ENCODE peak calls at places on chromosomes 12 and 14, in four cellular contexts. W, X, H and T are unnamed samples.

GRCh38 chr12:62598846-62599245 is 132.2 kb downstream of the MON2 start:
- DNase-seq in X (no peak), W (no peak), H (no peak), T (no peak)

GRCh38 chr14:54676822-54677708 is 110.1 kb downstream of the SAMD4A start:
- DNase-seq in X (no peak), H (no peak), W (peak), T (no peak)

GRCh38 chr12:53193953-53194716 is 12.9 kb downstream of the ITGB7 start:
- DNase-seq in H (no peak), X (no peak), W (no peak), T (no peak)

GRCh38 chr12:117212563-117213190 is 22.4 kb upstream of the FBXO21 start:
- DNase-seq in X (peak), H (no peak), W (peak), T (peak)

GRCh38 chr14:28515571-28515970 is 251.0 kb upstream of the FOXG1 start:
- DNase-seq in W (no peak), X (no peak), H (no peak), T (no peak)

GRCh38 chr12:92419201-92419600 is 273.6 kb upstream of the BTG1 start:
- DNase-seq in W (no peak), X (no peak), H (no peak), T (no peak)

GRCh38 chr12:94304566-94305061 is 155.1 kb downstream of the CEP83 start:
- DNase-seq in W (no peak), X (no peak), H (no peak), T (no peak)

GRCh38 chr14:67421356-67422224 is 9.6 kb upstream of the PLEK2 start:
- DNase-seq in H (no peak), X (peak), W (no peak), T (no peak)

GRCh38 chr12:131164096-131164872 is 210.6 kb downstream of the ADGRD1 start:
- DNase-seq in H (no peak), X (peak), W (no peak), T (no peak)

DNA sequence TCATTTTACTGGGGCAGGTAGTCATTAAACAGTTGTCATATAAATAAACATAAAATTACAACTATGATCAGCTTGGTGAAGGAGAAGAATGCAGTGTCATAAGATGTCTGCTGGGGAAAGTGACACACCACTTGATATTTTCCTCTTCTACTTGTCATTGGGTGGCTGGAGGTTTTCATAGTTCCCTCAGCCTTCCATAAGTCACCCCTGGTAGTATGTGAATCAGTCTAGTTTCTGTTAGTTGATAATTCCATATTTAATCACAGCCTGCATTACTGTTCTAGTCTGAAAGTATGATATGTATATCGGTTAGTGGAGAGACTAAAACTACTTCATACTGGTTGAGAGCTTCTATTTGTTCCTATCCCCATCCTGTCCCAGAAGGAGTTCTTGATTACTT is 38.2 kb downstream of the PLEKHA5 start:
- DNase-seq in X (no peak), H (no peak), W (no peak), T (no peak)
- TF ChIP-seq CTCF in X (no peak), H (no peak), W (no peak), T (no peak)

DNA sequence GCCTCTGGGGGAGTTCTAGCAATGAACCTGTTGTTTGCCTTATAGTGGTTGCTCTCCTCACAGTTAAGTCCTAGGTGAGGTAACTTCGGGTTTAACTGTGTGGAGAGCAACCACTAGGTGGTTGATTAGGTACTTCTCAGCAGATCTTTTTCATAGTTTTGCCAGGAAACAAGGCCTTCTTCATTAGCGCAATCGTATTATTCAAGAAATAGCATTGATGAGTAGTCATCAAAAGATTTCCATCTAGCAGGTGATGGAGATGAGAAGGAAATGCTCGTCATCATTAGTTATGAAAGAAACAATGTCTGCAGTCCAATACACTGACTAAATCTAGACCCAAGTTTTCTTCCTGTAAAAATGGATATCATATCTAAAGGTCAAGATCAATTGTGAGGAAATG is 923.3 kb downstream of the AACS start:
- DNase-seq in X (no peak), H (no peak), W (no peak), T (no peak)
- TF ChIP-seq CTCF in X (no peak), H (no peak), W (no peak), T (no peak)

GRCh38 chr14:68844210-68844545 is 51.3 kb upstream of the ZFP36L1 start:
- DNase-seq in H (no peak), X (no peak), W (no peak), T (no peak)
- TF ChIP-seq CTCF in H (no peak), X (no peak), W (no peak), T (no peak)

GRCh38 chr12:97716356-97716755 is 253.8 kb downstream of the RMST start:
- DNase-seq in H (no peak), X (no peak), W (no peak), T (no peak)
- TF ChIP-seq CTCF in H (no peak), X (peak), W (no peak), T (peak)

DNA sequence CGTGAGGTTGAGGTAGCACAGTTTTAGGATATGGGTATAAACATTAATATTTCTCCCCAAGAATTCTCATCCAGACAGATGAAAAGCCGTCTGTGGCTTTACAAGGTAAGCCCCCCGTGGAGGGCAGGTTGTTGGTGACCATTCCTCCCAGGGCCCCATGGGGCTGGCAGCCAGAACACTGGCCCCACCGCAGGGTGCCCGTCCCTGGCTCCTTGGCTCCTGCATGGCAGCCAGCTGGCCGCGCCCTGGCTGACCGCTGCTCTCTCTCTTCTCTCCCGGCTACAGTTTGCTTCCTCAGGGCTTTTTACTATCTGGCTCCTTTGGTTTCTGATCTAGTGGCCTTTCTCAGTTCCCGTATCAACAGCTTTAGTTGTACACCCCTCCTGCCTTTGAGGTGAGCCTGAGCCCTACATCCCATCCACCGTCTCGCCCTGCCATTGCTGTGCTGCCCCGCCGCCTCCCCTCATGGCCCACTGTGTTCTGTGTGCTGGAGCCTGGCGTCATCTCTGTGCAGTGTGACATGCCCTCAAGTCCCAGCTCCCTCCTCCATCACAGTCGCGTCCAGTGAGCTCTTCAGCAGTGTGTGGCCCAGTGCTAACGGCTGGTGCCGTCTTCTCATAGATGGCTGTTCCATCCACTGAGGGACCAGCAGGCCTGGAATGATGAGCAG is 25.8 kb downstream of the RAB35 start:
- DNase-seq in H (no peak), W (no peak), X (no peak), T (no peak)
- TF ChIP-seq CTCF in H (no peak), W (no peak), X (no peak), T (no peak)

GRCh38 chr14:106318700-106319099 is 792.3 kb downstream of the TMEM121 start:
- DNase-seq in W (no peak), H (no peak), X (peak), T (no peak)
- TF ChIP-seq CTCF in W (peak), H (no peak), X (peak), T (no peak)